ENCODE peak calls at places on chromosomes 5 and 9, in nine cellular contexts. One of them, this sample, is unnamed.

GRCh38 chr5:130541617-130542221 is 623.3 kb downstream of the HINT1 start:
- DNase-seq in H1: no peak
- DNase-seq in Peyer's patch: no peak
- DNase-seq in tibial nerve: no peak
- DNase-seq in IMR-90: no peak
- DNase-seq in A549: no peak
- DNase-seq in spleen: no peak
- DNase-seq in esophagus squamous epithelium: no peak
- DNase-seq in adrenal gland: no peak
- DNase-seq in this sample: no peak

GRCh38 chr9:78906356-78906755 is 609.4 kb downstream of the PSAT1 start:
- DNase-seq in Peyer's patch: no peak
- DNase-seq in IMR-90: peak; percentile 66
- DNase-seq in spleen: no peak
- DNase-seq in esophagus squamous epithelium: no peak
- DNase-seq in A549: no peak
- DNase-seq in H1: no peak
- DNase-seq in adrenal gland: no peak
- DNase-seq in tibial nerve: no peak
- DNase-seq in this sample: no peak

GRCh38 chr9:131661954-131662621 is 77.8 kb downstream of the RAPGEF1 start:
- DNase-seq in spleen: no peak
- DNase-seq in esophagus squamous epithelium: no peak
- DNase-seq in IMR-90: no peak
- DNase-seq in H1: no peak
- DNase-seq in A549: no peak
- DNase-seq in Peyer's patch: no peak
- DNase-seq in adrenal gland: no peak
- DNase-seq in tibial nerve: no peak
- DNase-seq in this sample: no peak

GRCh38 chr9:109286571-109286977 is 34.3 kb downstream of the EPB41L4B start:
- DNase-seq in IMR-90: peak; percentile 33
- DNase-seq in Peyer's patch: no peak
- DNase-seq in tibial nerve: no peak
- DNase-seq in spleen: no peak
- DNase-seq in A549: peak; percentile 52
- DNase-seq in adrenal gland: no peak
- DNase-seq in H1: no peak
- DNase-seq in esophagus squamous epithelium: no peak
- DNase-seq in this sample: no peak

GRCh38 chr5:114857951-114858401 is 311.7 kb downstream of the TRIM36 start:
- DNase-seq in adrenal gland: no peak
- DNase-seq in IMR-90: no peak
- DNase-seq in A549: no peak
- DNase-seq in Peyer's patch: no peak
- DNase-seq in spleen: peak; percentile 73
- DNase-seq in tibial nerve: no peak
- DNase-seq in esophagus squamous epithelium: no peak
- DNase-seq in H1: no peak
- DNase-seq in this sample: no peak

GRCh38 chr5:100131161-100131560 is 404.0 kb upstream of the FAM174A start:
- DNase-seq in adrenal gland: no peak
- DNase-seq in tibial nerve: no peak
- DNase-seq in H1: no peak
- DNase-seq in spleen: no peak
- DNase-seq in A549: peak; percentile 4
- DNase-seq in esophagus squamous epithelium: no peak
- DNase-seq in Peyer's patch: no peak
- DNase-seq in IMR-90: no peak
- DNase-seq in this sample: no peak

GRCh38 chr9:93299418-93300174 is 115.7 kb downstream of the WNK2 start:
- DNase-seq in IMR-90: no peak
- DNase-seq in esophagus squamous epithelium: no peak
- DNase-seq in H1: no peak
- DNase-seq in spleen: peak; percentile 47
- DNase-seq in Peyer's patch: no peak
- DNase-seq in A549: no peak
- DNase-seq in adrenal gland: no peak
- DNase-seq in tibial nerve: no peak
- DNase-seq in this sample: no peak

GRCh38 chr9:99115947-99116543 is 11.1 kb downstream of the TGFBR1 start:
- DNase-seq in H1: no peak
- DNase-seq in IMR-90: no peak
- DNase-seq in spleen: no peak
- DNase-seq in adrenal gland: no peak
- DNase-seq in Peyer's patch: no peak
- DNase-seq in A549: no peak
- DNase-seq in tibial nerve: no peak
- DNase-seq in esophagus squamous epithelium: no peak
- DNase-seq in this sample: no peak

GRCh38 chr5:36502608-36503007 is 103.8 kb upstream of the SLC1A3 start:
- DNase-seq in esophagus squamous epithelium: no peak
- DNase-seq in H1: no peak
- DNase-seq in IMR-90: peak; percentile 82
- DNase-seq in Peyer's patch: no peak
- DNase-seq in A549: no peak
- DNase-seq in spleen: no peak
- DNase-seq in tibial nerve: no peak
- DNase-seq in adrenal gland: no peak
- DNase-seq in this sample: no peak

GRCh38 chr9:78030553-78031270 is 899 bp downstream of the GNAQ start:
- DNase-seq in tibial nerve: peak; percentile 36
- DNase-seq in H1: peak; percentile 70
- DNase-seq in esophagus squamous epithelium: no peak
- DNase-seq in spleen: peak; percentile 89
- DNase-seq in adrenal gland: peak; percentile 71
- DNase-seq in Peyer's patch: peak; percentile 40
- DNase-seq in A549: peak; percentile 52
- DNase-seq in IMR-90: peak; percentile 21
- DNase-seq in this sample: peak; percentile 74

GRCh38 chr9:128927731-128928411 is 7.1 kb downstream of the PHYHD1 start:
- DNase-seq in adrenal gland: peak; percentile 48
- DNase-seq in Peyer's patch: peak; percentile 43
- DNase-seq in H1: peak; percentile 84
- DNase-seq in A549: peak; percentile 70
- DNase-seq in tibial nerve: no peak
- DNase-seq in esophagus squamous epithelium: no peak
- DNase-seq in spleen: no peak
- DNase-seq in IMR-90: peak; percentile 47
- DNase-seq in this sample: peak; percentile 60

GRCh38 chr5:140469259-140469658 is 67.6 kb downstream of the ANKHD1 start:
- DNase-seq in A549: no peak
- DNase-seq in H1: no peak
- DNase-seq in tibial nerve: no peak
- DNase-seq in esophagus squamous epithelium: no peak
- DNase-seq in IMR-90: no peak
- DNase-seq in spleen: no peak
- DNase-seq in adrenal gland: no peak
- DNase-seq in Peyer's patch: no peak
- DNase-seq in this sample: no peak

GRCh38 chr5:173454764-173455598 is 126.8 kb upstream of the STC2 start:
- DNase-seq in Peyer's patch: no peak
- DNase-seq in IMR-90: peak; percentile 100
- DNase-seq in A549: peak; percentile 93
- DNase-seq in esophagus squamous epithelium: no peak
- DNase-seq in tibial nerve: no peak
- DNase-seq in adrenal gland: peak; percentile 25
- DNase-seq in spleen: no peak
- DNase-seq in H1: no peak
- DNase-seq in this sample: peak; percentile 14
- H3K4me1 ChIP-seq in Peyer's patch: no peaks in the 10 kb centered on the region
- H3K4me1 ChIP-seq in IMR-90: peaks cover 49% of the 10 kb centered on the region
- H3K4me1 ChIP-seq in A549: peaks cover 46% of the 10 kb centered on the region
- H3K4me1 ChIP-seq in esophagus squamous epithelium: no peaks in the 10 kb centered on the region
- H3K4me1 ChIP-seq in tibial nerve: no peaks in the 10 kb centered on the region
- H3K4me1 ChIP-seq in adrenal gland: peaks cover 11% of the 10 kb centered on the region
- H3K4me1 ChIP-seq in spleen: peaks cover 15% of the 10 kb centered on the region
- H3K4me1 ChIP-seq in H1: no peaks in the 10 kb centered on the region
- H3K4me1 ChIP-seq in this sample: peaks cover 43% of the 10 kb centered on the region

DNA sequence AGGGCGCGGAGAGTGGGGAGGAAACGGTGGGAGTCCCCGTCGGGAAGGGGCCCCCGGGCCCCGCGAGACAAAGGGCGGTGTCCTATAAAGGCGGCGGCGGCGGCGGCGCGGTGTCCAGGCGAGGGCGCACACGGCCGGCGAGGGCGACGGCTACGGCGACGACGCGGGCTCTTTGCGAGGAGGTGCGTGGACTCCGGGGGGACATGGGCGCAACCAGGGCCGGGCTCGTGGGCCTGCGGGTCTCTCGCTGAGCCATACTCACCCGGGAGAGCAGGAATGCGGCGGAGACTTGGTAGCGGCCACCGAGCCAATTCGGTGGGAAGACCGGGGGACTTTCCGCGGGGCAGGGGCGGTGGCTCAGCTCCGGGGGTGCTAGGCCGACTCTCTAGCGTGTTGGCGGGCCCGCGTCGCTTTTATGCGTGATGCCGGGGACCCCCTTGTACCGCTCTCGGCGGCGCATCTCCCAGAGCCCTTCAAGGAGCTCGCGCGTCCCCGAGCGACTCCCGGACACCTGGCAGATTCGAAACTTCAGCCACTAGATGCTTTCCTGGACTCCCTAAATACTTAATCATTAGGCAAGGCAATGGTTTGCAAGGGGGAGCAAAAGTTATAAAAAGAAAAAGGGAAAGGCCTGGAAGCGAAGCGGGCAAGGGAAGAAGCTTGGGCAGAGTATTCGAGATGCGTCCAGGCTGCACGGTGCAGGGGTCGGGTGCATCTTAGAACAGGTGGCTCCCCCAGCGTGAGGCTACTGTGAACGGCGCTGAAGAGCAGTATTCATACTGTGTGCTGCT is 5.9 kb upstream of the TAL2 start:
- DNase-seq in tibial nerve: no peak
- DNase-seq in IMR-90: no peak
- DNase-seq in H1: peak; percentile 68
- DNase-seq in adrenal gland: peak; percentile 21
- DNase-seq in spleen: peak; percentile 81
- DNase-seq in Peyer's patch: no peak
- DNase-seq in esophagus squamous epithelium: no peak
- DNase-seq in A549: peak; percentile 16
- DNase-seq in this sample: peak; percentile 45
- TF ChIP-seq POLR2A in tibial nerve: no peak
- TF ChIP-seq POLR2A in IMR-90: no peak
- TF ChIP-seq POLR2A in H1: no peak
- TF ChIP-seq POLR2A in adrenal gland: no peak
- TF ChIP-seq POLR2A in spleen: no peak
- TF ChIP-seq POLR2A in Peyer's patch: no peak
- TF ChIP-seq POLR2A in esophagus squamous epithelium: no peak
- TF ChIP-seq POLR2A in A549: no peak
- TF ChIP-seq POLR2A in this sample: no peak

GRCh38 chr9:123225374-123225813 is 43.0 kb downstream of the STRBP start:
- DNase-seq in Peyer's patch: peak; percentile 46
- DNase-seq in IMR-90: peak; percentile 90
- DNase-seq in tibial nerve: no peak
- DNase-seq in adrenal gland: no peak
- DNase-seq in A549: peak; percentile 42
- DNase-seq in H1: no peak
- DNase-seq in spleen: no peak
- DNase-seq in esophagus squamous epithelium: no peak
- DNase-seq in this sample: no peak

GRCh38 chr9:123216387-123216786 is 52.0 kb downstream of the STRBP start:
- DNase-seq in H1: no peak
- DNase-seq in Peyer's patch: no peak
- DNase-seq in A549: no peak
- DNase-seq in esophagus squamous epithelium: no peak
- DNase-seq in tibial nerve: no peak
- DNase-seq in spleen: no peak
- DNase-seq in adrenal gland: no peak
- DNase-seq in IMR-90: no peak
- DNase-seq in this sample: no peak

GRCh38 chr9:123217148-123217585 is 51.2 kb downstream of the STRBP start:
- DNase-seq in A549: no peak
- DNase-seq in tibial nerve: no peak
- DNase-seq in esophagus squamous epithelium: no peak
- DNase-seq in Peyer's patch: no peak
- DNase-seq in spleen: no peak
- DNase-seq in IMR-90: peak; percentile 1
- DNase-seq in adrenal gland: no peak
- DNase-seq in H1: no peak
- DNase-seq in this sample: no peak

GRCh38 chr9:123218831-123219230 is 49.6 kb downstream of the STRBP start:
- DNase-seq in Peyer's patch: no peak
- DNase-seq in IMR-90: no peak
- DNase-seq in esophagus squamous epithelium: no peak
- DNase-seq in H1: no peak
- DNase-seq in spleen: no peak
- DNase-seq in tibial nerve: no peak
- DNase-seq in adrenal gland: no peak
- DNase-seq in A549: no peak
- DNase-seq in this sample: no peak

DNA sequence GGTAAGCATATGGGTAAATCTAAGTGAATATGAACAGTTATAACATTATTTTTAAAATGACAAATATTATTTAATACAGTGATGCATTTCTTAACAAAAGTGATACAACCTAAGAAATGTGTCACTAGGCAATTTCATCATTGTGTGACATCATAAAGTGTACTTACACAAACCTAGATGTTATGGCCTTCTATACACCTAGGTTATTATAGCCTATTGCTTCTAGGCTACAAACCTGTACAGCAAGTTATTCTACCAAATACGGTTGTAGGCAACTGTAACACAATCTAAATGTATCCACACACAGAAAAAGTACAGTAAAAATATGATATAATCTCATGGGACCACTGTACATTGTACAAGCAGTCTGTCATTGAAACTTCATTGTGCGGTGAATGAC is 48.3 kb downstream of the STRBP start:
- DNase-seq in esophagus squamous epithelium: no peak
- DNase-seq in adrenal gland: no peak
- DNase-seq in tibial nerve: no peak
- DNase-seq in H1: no peak
- DNase-seq in A549: no peak
- DNase-seq in Peyer's patch: no peak
- DNase-seq in IMR-90: no peak
- DNase-seq in spleen: no peak
- DNase-seq in this sample: no peak
- H3K4me1 ChIP-seq in esophagus squamous epithelium: no peaks in the 10 kb centered on the region
- H3K4me1 ChIP-seq in adrenal gland: no peaks in the 10 kb centered on the region
- H3K4me1 ChIP-seq in tibial nerve: peaks cover 3% of the 10 kb centered on the region
- H3K4me1 ChIP-seq in H1: no peaks in the 10 kb centered on the region
- H3K4me1 ChIP-seq in A549: no peaks in the 10 kb centered on the region
- H3K4me1 ChIP-seq in Peyer's patch: no peaks in the 10 kb centered on the region
- H3K4me1 ChIP-seq in IMR-90: no peaks in the 10 kb centered on the region
- H3K4me1 ChIP-seq in spleen: peaks cover 63% of the 10 kb centered on the region
- H3K4me1 ChIP-seq in this sample: no peaks in the 10 kb centered on the region

DNA sequence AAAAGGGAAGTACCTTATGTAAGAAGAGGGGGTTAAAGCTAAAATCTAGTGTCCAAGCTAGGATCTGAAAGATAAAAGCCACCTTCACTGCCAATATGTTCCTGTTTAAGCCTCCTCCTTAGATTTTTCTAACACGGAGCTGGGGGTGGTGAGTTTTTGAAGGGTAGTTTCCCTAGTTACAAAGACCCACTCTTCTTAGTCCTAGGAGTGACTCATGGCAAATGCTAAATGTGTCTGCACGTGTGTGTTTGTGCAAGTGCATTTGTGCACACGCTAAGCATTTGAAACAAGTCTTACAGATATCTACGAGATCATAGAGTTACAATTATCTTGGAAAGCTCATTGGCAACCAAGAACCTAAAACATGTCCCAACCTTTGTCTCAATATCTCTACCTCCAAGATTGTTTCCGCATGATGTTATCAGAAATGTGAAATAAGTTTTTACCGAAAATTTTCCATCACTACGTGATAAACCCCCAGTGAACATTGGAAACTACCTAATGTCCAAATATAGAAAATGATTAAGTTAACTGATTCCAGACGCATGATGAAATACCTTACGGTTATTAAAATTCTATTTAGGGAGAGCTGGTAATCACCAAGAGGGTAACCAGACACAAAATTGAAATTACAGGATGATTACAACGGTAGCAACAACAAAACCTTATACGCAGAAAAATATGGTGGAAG is 78.0 kb upstream of the HRH2 start:
- DNase-seq in H1: no peak
- DNase-seq in spleen: no peak
- DNase-seq in adrenal gland: no peak
- DNase-seq in IMR-90: no peak
- DNase-seq in esophagus squamous epithelium: no peak
- DNase-seq in A549: no peak
- DNase-seq in tibial nerve: no peak
- DNase-seq in Peyer's patch: no peak
- DNase-seq in this sample: no peak
- TF ChIP-seq POLR2A in H1: no peak
- TF ChIP-seq POLR2A in spleen: no peak
- TF ChIP-seq POLR2A in adrenal gland: no peak
- TF ChIP-seq POLR2A in IMR-90: no peak
- TF ChIP-seq POLR2A in esophagus squamous epithelium: no peak
- TF ChIP-seq POLR2A in A549: no peak
- TF ChIP-seq POLR2A in tibial nerve: no peak
- TF ChIP-seq POLR2A in Peyer's patch: no peak
- TF ChIP-seq POLR2A in this sample: no peak

This sample was measured in heart left ventricle.